ENCODE peak calls at places on chromosomes 16 and 17, in seven cellular contexts. F is OCI-LY7, P is IMR-90, K is ovary, Z is AG10803, C is choroid plexus epithelial cell, E is Caco-2. H is an unnamed sample.

GRCh38 chr17:42009170-42009569 is 8.1 kb downstream of the DNAJC7 start:
- DNase-seq in F (peak), E (peak), Z (no peak), C (peak), K (no peak), P (no peak), H (no peak)

GRCh38 chr17:44464037-44464436 is 39.2 kb downstream of the GPATCH8 start:
- DNase-seq in P (peak), Z (peak), K (no peak), C (peak), F (no peak), E (no peak), H (peak)

GRCh38 chr17:16269658-16270057 is 52.6 kb downstream of the PIGL start:
- DNase-seq in C (peak), E (no peak), P (peak), F (no peak), Z (peak), K (no peak), H (peak)

GRCh38 chr16:35692824-35693223 is 2233.4 kb downstream of the TP53TG3F start:
- DNase-seq in F (no peak), K (no peak), Z (no peak), P (no peak), E (no peak), C (no peak), H (no peak)

GRCh38 chr16:19108409-19109287 is 5.1 kb upstream of the ITPRIPL2 start:
- DNase-seq in C (no peak), K (no peak), E (no peak), F (no peak), Z (no peak), P (no peak), H (no peak)

GRCh38 chr16:31395647-31396046 is 2.5 kb downstream of the ITGAD start:
- DNase-seq in K (no peak), E (no peak), C (no peak), P (no peak), Z (no peak), F (no peak), H (no peak)

GRCh38 chr16:1427473-1428461 is 3.1 kb upstream of the PERCC1 start:
- DNase-seq in E (no peak), C (no peak), Z (no peak), K (no peak), F (no peak), P (no peak), H (no peak)

GRCh38 chr16:78317871-78318270 is 218.4 kb downstream of the WWOX start:
- DNase-seq in P (no peak), Z (no peak), K (no peak), E (no peak), C (no peak), F (no peak), H (no peak)

GRCh38 chr17:50443492-50444051 is 17.6 kb downstream of the ACSF2 start:
- DNase-seq in P (peak), Z (peak), E (peak), C (peak), K (no peak), F (no peak), H (peak)

GRCh38 chr17:74521701-74522201 is 9.5 kb downstream of the CD300LB start:
- DNase-seq in F (no peak), Z (no peak), P (no peak), K (no peak), C (no peak), E (no peak), H (no peak)

GRCh38 chr17:6626616-6627015 is 13.9 kb downstream of the KIAA0753 start:
- DNase-seq in E (no peak), C (no peak), K (no peak), P (no peak), Z (no peak), F (no peak), H (no peak)

GRCh38 chr16:47079883-47080282 is 63.9 kb downstream of the NETO2 start:
- DNase-seq in Z (no peak), E (no peak), P (no peak), K (no peak), F (no peak), C (no peak), H (no peak)

GRCh38 chr17:53353919-53354351 is 468.8 kb upstream of the KIF2B start:
- DNase-seq in C (peak), Z (no peak), E (no peak), K (no peak), P (no peak), F (no peak), H (no peak)

GRCh38 chr17:73196500-73196899 is 3.6 kb downstream of the COG1 start:
- DNase-seq in Z (peak), E (no peak), C (peak), P (no peak), F (no peak), K (peak), H (peak)

GRCh38 chr17:35051183-35051578 is 12.3 kb downstream of the RFFL start:
- DNase-seq in Z (no peak), C (peak), K (no peak), E (no peak), P (no peak), F (peak), H (peak)

GRCh38 chr16:4358831-4359561 is 7.9 kb upstream of the PAM16 start:
- DNase-seq in K (peak), P (no peak), F (peak), C (no peak), Z (no peak), E (peak), H (peak)

GRCh38 chr16:57803413-57803990 is 1.2 kb upstream of the KIFC3 start:
- DNase-seq in F (no peak), K (no peak), P (no peak), C (no peak), Z (no peak), E (no peak), H (peak)

DNA sequence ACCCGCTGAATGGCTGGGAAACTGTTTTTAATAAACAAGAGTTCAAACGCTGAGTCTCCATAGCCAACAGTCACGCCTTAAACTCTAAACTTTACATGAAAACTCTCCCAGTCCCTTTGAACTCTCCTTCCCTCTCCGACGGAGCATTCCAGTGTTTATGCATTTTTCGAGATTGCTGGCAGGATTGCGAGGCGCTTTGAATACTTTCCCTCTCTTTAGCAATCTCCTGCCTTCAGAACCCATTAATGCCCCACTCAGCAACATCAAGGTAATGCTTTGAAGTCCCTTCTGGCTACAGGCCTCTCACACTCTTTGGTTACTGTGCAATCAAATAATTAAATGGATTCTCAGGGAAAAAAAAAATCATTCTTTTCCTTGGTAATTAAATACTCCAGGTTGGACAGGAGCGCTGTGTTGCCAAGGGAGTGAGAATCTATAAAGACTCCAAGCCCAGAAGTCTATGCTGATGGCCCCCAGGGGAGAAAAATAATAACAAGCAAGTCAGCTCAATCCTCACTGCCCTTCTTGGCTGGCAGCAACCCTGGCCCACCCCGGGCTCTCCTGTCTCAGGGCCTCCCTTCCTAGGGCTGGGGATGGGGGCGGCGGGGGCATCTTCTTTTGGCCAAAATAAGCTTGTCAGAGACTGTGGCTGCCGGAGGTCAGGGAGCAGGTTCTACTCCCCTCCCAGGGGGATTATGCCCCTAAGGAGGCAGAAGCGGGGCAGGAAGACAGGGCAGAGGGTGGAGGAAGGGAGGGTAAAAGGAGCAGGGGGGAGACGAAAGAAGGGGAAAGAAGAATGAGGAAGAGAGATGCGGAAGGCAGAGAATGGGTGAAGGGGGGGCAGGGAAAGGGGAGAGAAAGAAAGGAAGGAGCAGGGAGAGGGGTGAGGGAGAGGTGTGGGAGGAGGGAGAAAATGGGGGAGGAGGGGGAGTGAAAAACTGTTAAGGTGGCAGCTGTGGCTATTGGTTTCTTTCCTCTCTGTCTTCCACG is 45.2 kb downstream of the AXIN2 start:
- DNase-seq in Z (peak), E (peak), K (peak), P (peak), F (no peak), C (peak), H (peak)
- TF ChIP-seq CTCF in Z (no peak), E (no peak), K (no peak), P (no peak), F (no peak), C (no peak), H (no peak)

DNA sequence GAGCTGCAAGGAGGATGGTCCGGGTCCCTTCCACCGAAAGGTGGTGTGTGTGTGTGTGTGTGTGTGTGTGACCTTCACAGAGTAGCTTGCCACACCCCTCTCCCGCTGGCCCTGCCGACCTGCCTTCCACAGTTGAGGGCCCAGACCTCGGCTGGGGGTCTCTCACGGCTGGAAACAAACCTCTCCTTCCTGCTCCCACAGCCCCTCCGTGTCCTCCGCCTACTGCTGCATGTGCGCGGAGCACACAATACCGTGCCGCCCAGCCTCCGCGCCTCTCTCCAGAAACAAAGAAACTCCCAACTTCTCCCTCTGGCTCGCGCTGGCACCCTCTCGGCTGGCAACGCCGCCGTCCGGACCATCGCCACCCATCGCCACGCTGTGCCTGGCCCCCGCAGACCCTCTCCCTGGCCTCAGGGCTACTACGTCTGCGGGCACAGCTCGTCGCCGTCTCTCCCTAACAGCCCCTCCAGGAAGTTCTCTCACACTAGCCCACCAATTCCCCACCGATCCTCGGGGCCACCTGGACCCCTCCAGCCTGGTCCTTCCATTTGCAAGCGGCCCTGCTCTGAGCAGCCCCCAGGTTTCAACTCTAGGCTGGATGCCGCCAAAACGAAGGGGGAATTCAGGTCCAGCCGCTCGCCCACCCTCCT is 81.3 kb downstream of the TIMM22 start:
- DNase-seq in K (no peak), C (no peak), F (no peak), Z (no peak), P (no peak), E (no peak), H (no peak)
- H3K4me3 ChIP-seq in K (no peak), C (no peak), F (no peak), Z (no peak), P (no peak), E (no peak), H (no peak)

DNA sequence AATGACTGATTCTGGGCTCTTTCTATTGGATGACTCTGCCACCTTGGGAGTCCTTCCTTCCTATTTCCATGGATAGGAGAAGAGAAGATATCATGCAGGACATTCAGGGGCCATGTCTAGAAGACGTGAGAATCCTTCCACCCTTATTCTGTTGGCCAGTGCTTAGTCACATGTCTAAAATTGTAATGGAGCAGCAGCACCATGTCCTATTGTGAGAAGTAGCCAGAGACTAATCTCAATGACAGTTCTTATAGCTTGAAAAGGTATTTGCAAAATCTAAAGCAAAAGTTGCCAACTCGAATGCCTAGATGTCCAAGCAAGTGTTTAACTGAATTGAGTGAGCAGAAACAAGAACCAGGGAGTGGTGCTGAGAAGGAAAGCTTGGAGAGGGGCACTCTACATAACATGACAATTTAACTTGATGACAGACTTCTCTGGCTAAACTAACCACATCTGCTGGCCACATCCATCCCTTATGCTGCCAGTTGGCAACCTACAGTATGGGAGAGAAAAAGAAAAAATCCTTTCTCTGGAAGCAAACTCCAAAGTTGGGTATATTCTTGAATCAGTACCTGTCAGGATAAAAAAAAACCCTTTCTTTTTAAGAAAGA is 225.7 kb downstream of the CDH13 start:
- DNase-seq in K (no peak), F (no peak), Z (peak), C (no peak), P (no peak), E (no peak), H (no peak)
- TF ChIP-seq CTCF in K (no peak), F (no peak), Z (no peak), C (no peak), P (no peak), E (no peak), H (no peak)

DNA sequence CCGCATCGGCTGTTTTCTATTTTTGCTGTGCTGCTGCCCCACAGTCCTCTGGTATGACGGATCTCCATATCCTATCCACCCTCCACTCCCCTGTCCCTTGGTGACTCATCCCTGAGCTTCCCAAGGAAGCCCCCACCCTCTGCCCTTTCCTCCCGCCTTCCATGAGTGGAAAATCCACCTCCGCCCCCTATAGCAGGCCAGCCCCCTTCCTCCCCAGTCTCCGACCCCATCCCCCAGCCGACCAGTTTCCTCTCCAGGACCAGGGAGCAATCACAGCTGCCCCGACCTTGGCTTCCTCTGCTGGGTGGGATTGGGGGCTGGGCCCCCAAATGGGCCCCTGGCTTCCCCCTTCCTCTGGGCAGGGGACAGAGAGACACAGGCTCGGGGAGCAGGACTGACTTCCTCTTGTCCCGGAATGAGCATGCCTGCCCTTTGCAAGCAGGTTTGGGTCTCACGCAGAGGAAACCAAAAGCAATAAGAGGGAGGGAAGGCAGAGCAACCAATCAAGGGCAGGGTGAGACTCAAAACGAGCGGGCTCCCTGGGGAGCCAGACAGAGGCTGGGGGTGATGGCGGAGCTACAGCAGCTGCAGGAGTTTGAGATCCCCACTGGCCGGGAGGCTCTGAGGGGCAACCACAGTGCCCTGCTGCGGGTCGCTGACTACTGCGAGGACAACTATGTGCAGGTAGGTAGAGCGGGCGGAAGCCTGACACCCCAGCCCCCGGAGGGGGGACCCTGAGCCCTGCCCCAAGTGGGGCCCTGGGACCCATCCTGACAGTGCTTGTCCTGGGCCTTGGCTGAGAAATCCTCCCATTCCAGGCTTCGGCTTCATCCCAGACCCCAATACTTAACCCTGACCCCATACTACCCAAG is at the start of the genes ABI3 and GNGT2:
- DNase-seq in P (peak), C (peak), K (no peak), E (no peak), Z (no peak), F (peak), H (peak)
- H3K4me3 ChIP-seq in P (no peak), C (peak), K (peak), E (no peak), Z (no peak), F (peak), H (no peak)

DNA sequence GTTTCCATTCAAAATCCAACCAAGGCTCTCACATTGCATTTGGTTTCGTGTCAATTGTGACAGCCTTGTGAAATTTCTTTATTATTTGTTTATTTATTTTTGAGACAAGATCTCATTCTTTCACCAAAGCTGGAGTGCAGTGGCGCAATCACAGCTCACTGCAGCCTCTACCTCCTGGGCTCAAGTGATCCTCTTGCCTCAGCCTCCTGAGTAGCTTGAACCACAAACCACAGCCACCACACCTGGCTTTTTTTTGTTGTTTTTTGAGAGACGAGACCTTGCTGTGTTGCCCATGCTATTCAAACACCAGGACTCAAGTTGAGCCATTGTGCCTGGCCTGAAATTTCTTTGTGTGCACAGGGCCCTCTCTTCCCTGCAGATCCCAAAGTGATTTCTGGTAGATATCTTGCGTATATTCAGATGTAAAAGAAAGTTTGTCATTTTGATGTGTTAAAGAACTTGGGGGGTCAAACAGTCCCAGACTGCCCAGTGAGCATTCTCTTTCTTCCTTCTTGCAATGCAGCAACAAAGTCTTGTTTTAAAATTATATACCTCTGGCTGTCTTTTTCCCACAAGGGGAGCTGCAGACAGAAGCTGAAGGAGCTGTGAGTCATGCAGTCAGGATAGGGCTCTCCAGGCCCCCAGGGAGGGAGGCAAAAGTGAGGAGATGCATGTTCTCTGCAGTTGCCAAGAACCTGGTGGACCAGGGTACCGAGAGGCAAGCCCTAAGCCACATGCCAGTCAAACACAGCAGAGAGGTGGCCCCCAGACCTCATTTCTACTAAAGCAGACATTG is 15.5 kb upstream of the USP22 start:
- DNase-seq in P (peak), K (no peak), E (peak), Z (peak), C (peak), F (peak), H (peak)
- TF ChIP-seq CTCF in P (peak), K (no peak), E (peak), Z (peak), C (peak), F (peak), H (peak)

GRCh38 chr17:81469266-81469665 is 43.3 kb downstream of the ACTG1 start:
- DNase-seq in P (no peak), K (no peak), C (no peak), F (no peak), Z (no peak), E (no peak), H (no peak)

GRCh38 chr17:81470944-81471803 is 41.4 kb downstream of the ACTG1 start:
- DNase-seq in E (no peak), Z (peak), F (no peak), C (no peak), K (no peak), P (peak), H (no peak)

GRCh38 chr17:81470270-81470943 is 42.2 kb downstream of the ACTG1 start:
- DNase-seq in K (no peak), C (no peak), Z (no peak), P (no peak), E (no peak), F (no peak), H (no peak)

GRCh38 chr17:81473019-81473418 is 39.6 kb downstream of the ACTG1 start:
- DNase-seq in C (no peak), P (no peak), E (no peak), K (no peak), Z (no peak), F (no peak), H (no peak)

GRCh38 chr17:81471804-81472456 is 40.7 kb downstream of the ACTG1 start:
- DNase-seq in Z (peak), C (peak), F (peak), P (no peak), K (peak), E (peak), H (peak)
- H3K4me3 ChIP-seq in Z (peak), C (peak), F (no peak), P (no peak), K (peak), E (no peak), H (no peak)

H was measured in fibroblast of pulmonary artery.